ENCODE peak calls at places on chromosomes 11 and 22, in nine cellular contexts. U is CD4-positive, alpha-beta T cell; N is astrocyte of the spinal cord; L is psoas muscle; R is chondrocyte; W is MM.1S; O is A549; E is WTC11; F is neural progenitor cell. B is an unnamed sample.

GRCh38 chr11:76614471-76615183 is 55.9 kb downstream of the LRRC32 start:
- DNase-seq in W (no peak), R (no peak), F (no peak), L (peak; percentile 67), N (peak; percentile 45), E (no peak), U (no peak), O (no peak), B (no peak)

GRCh38 chr22:28759861-28760560 is 12.5 kb upstream of the CCDC117 start:
- DNase-seq in L (no peak), O (no peak), W (peak; percentile 13), N (peak; percentile 27), F (peak; percentile 28), R (no peak), E (peak; percentile 25), U (no peak), B (no peak)

GRCh38 chr11:117794772-117795629 is 2.0 kb downstream of the DSCAML1 start:
- DNase-seq in U (no peak), F (no peak), E (no peak), W (no peak), O (no peak), N (no peak), L (no peak), R (no peak), B (no peak)

GRCh38 chr11:95849087-95849825 is 59.0 kb downstream of the CEP57 start:
- DNase-seq in O (peak; percentile 8), L (no peak), N (peak; percentile 87), R (no peak), U (peak; percentile 17), F (peak; percentile 60), E (peak; percentile 30), W (peak; percentile 42), B (no peak)

GRCh38 chr11:13268791-13269190 is 8.8 kb upstream of the BMAL1 start:
- DNase-seq in F (no peak), N (no peak), W (no peak), E (no peak), U (no peak), L (no peak), R (no peak), O (no peak), B (no peak)

GRCh38 chr11:34266987-34267386 is 90.8 kb downstream of the ABTB2 start:
- DNase-seq in E (no peak), W (no peak), U (no peak), F (no peak), R (no peak), N (no peak), L (no peak), O (no peak), B (no peak)

GRCh38 chr11:72039108-72039850 is 40.6 kb downstream of the IL18BP start:
- DNase-seq in N (peak; percentile 42), W (no peak), O (no peak), R (no peak), U (no peak), L (no peak), E (no peak), F (no peak), B (no peak)

GRCh38 chr22:48695251-48695650 is 1132.4 kb downstream of the BRD1 start:
- DNase-seq in U (no peak), R (no peak), O (no peak), E (no peak), L (no peak), F (no peak), W (no peak), N (no peak), B (no peak)

GRCh38 chr11:41935795-41936194 is 476.3 kb upstream of the LRRC4C start:
- DNase-seq in R (no peak), W (no peak), U (no peak), L (no peak), N (no peak), E (no peak), F (no peak), O (no peak), B (no peak)

GRCh38 chr11:89545701-89546100 is 54.5 kb upstream of the NOX4 start:
- DNase-seq in O (no peak), U (no peak), R (no peak), L (no peak), E (no peak), N (no peak), W (no peak), F (no peak), B (no peak)

GRCh38 chr11:118910309-118911112 is 15.2 kb downstream of the BCL9L start:
- DNase-seq in R (peak; percentile 95), U (peak; percentile 60), O (no peak), L (peak; percentile 86), E (peak; percentile 80), F (peak; percentile 95), N (peak; percentile 86), W (no peak), B (peak; percentile 77)

DNA sequence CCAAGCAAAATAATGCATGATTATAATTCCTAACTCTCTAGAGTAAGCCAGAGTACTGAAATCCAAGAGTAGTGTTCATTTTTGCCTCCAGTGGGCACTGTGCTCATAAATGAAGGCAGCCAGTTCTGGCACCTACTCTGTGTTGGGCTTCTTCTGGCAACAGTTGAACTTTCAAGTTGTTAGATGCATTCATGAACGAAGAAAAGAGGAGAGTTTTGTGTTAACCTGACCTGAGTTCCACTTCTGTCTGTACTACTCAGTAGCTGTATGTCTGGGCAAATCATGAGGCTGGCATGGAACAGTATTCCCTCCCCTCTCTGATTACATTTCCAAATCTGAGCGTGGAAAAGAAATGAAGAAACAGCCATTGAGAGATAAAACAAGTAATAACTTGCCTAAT is 20.3 kb upstream of the TENM4 start:
- DNase-seq in L (no peak), F (peak; percentile 64), O (no peak), U (no peak), R (no peak), E (no peak), N (peak; percentile 51), W (peak; percentile 42), B (no peak)
- TF ChIP-seq CTCF in L (no peak), F (peak; percentile 79), O (peak; percentile 31), U (no peak), R (peak; percentile 83), E (peak; percentile 38), N (peak; percentile 76), W (peak; percentile 65), B (peak; percentile 33)

DNA sequence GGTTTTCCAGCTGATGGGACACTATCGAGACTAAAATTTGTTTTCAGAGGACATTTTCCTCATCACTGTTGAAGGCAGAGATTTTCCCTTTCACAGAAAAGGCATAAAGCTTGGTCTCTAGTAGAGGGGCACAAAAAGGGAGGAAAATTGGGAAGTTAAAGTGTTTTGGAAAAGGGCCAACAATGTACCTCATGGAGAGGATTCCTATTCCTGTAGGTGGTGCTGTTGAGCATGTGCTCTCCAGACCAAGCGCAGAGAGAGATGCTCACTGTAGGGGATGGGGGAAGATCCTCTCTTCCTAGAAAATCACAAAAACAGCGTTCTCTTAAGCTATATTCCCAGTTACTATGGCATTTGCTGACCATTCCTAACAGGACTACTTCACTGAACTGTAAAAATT is 44.9 kb downstream of the OR4C46 start:
- DNase-seq in U (no peak), O (no peak), F (no peak), W (no peak), R (no peak), E (no peak), N (no peak), L (no peak), B (no peak)
- TF ChIP-seq CTCF in U (no peak), O (no peak), F (no peak), W (no peak), R (no peak), E (no peak), N (no peak), L (no peak), B (no peak)

GRCh38 chr11:14308897-14309387 is 50.0 kb downstream of the RRAS2 start:
- DNase-seq in U (no peak), E (no peak), W (no peak), O (no peak), R (no peak), L (no peak), N (no peak), F (no peak), B (no peak)

GRCh38 chr11:14309425-14310192 is 49.4 kb downstream of the RRAS2 start:
- DNase-seq in R (no peak), L (no peak), U (no peak), E (no peak), N (no peak), W (no peak), F (no peak), O (no peak), B (no peak)

GRCh38 chr11:14310696-14311095 is 48.3 kb downstream of the RRAS2 start:
- DNase-seq in N (no peak), E (no peak), L (no peak), U (no peak), W (no peak), F (no peak), O (no peak), R (no peak), B (no peak)

GRCh38 chr11:14306481-14306880 is 52.5 kb downstream of the RRAS2 start:
- DNase-seq in F (peak; percentile 11), U (no peak), O (no peak), L (no peak), W (no peak), N (no peak), R (no peak), E (no peak), B (no peak)

DNA sequence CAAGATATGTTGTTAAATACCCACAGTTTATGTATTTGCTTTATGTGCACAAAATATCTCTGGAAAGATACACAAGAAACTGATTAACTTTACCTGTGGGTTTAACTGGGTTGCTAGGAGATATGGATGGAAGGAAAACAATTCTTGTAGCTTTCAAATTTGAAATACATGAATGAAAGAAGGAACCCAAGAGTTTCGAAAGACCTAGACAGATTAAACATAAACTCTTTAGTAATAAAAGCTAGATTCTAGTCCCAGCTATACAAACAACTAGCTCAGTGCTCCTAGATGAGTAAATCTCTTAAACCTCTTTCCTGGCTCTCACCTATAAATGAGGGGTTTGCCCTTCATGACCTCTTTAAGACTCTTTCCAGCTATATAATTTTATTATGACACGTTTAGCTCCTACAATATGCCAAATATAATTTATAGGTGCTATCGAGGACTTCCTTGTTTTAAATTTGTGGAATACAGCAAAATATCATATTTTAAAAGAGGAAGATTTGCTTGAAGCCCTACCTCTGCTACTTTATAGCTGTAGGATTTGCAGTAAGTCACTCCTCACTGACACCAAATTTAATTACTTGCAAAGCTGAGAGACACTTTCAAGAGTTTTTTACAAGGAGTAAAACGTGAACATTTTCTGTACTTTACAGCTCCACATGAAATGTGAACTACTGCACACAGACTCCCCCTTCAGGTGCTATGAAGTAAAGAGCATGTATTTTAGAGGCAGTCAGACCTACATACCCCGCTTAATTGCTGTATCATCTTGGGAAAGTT is 50.7 kb downstream of the RRAS2 start:
- DNase-seq in U (no peak), N (peak; percentile 56), L (no peak), O (peak; percentile 59), R (no peak), W (peak; percentile 56), E (no peak), F (peak; percentile 53), B (no peak)
- TF ChIP-seq CTCF in U (peak; percentile 61), N (peak; percentile 75), L (peak; percentile 56), O (peak; percentile 62), R (peak; percentile 83), W (peak; percentile 73), E (peak; percentile 38), F (peak; percentile 72), B (peak; percentile 39)

DNA sequence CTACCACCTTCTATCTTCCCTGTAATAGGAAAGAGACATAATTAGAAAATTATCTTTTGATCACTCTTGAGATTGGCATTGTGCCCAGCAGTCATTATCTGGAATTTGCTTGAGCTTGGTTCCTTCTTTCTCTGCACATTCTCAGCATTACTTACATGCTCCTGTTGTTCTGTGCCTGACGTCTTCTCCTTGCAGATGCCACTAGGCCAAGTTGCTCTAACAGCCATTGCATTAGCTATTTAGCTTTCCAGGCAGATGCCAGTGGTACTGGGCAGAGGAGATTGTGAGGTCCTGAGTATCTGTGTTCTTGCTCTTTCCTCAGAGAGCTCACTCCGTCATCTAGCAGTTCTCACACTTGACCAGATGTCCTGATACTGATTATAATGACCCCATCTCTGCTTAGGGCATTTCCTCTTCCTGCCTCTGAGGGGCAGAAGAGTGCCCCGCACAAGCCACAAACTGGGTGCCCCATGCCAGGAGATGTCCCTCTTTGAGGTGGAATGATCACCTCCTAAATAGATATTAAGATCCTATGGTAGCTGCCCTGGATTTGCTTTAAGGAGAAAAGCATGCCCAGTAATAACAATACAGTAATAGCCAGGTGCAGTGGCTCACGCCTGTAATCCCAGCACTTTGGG is 30.7 kb downstream of the ARHGAP1 start:
- DNase-seq in W (no peak), E (no peak), R (no peak), F (peak; percentile 18), N (no peak), U (no peak), L (no peak), O (peak; percentile 36), B (no peak)
- TF ChIP-seq CTCF in W (peak; percentile 24), E (no peak), R (peak; percentile 57), F (peak; percentile 47), N (peak; percentile 11), U (no peak), L (peak; percentile 43), O (peak; percentile 23), B (no peak)